ENCODE peak calls at places on chromosomes 12 and 14, in four cellular contexts. One of them, this sample, is unnamed.

GRCh38 chr14:69696633-69697557 is 70.0 kb upstream of the SRSF5 start:
- DNase-seq in NCI-H510A: peak
- DNase-seq in H54: no peak
- DNase-seq in RWPE1: no peak
- DNase-seq in this sample: no peak

GRCh38 chr12:118052324-118053070 is 8.5 kb downstream of the WSB2 start:
- DNase-seq in H54: peak
- DNase-seq in RWPE1: peak
- DNase-seq in NCI-H510A: no peak
- DNase-seq in this sample: no peak

GRCh38 chr12:109606261-109607028 is 32.9 kb downstream of the MVK start:
- DNase-seq in RWPE1: no peak
- DNase-seq in NCI-H510A: no peak
- DNase-seq in H54: no peak
- DNase-seq in this sample: no peak

GRCh38 chr14:51454351-51454750 is 197.4 kb upstream of the FRMD6 start:
- DNase-seq in RWPE1: no peak
- DNase-seq in H54: no peak
- DNase-seq in NCI-H510A: no peak
- DNase-seq in this sample: no peak

GRCh38 chr14:68377459-68377858 is 415.4 kb downstream of the ZFP36L1 start:
- DNase-seq in NCI-H510A: no peak
- DNase-seq in RWPE1: no peak
- DNase-seq in H54: no peak
- DNase-seq in this sample: no peak

GRCh38 chr12:113231275-113232231 is 10.3 kb downstream of the TPCN1 start:
- DNase-seq in H54: no peak
- DNase-seq in NCI-H510A: no peak
- DNase-seq in RWPE1: peak
- DNase-seq in this sample: no peak

GRCh38 chr12:65891987-65892481 is 67.8 kb downstream of the HMGA2 start:
- DNase-seq in NCI-H510A: no peak
- DNase-seq in H54: peak
- DNase-seq in RWPE1: peak
- DNase-seq in this sample: no peak

GRCh38 chr14:102629011-102629444 is 36.6 kb downstream of the RCOR1 start:
- DNase-seq in H54: no peak
- DNase-seq in NCI-H510A: no peak
- DNase-seq in RWPE1: no peak
- DNase-seq in this sample: no peak

GRCh38 chr12:57461326-57461903 is 1.8 kb downstream of the GLI1 start:
- DNase-seq in H54: peak
- DNase-seq in RWPE1: peak
- DNase-seq in NCI-H510A: no peak
- DNase-seq in this sample: no peak

GRCh38 chr14:65915125-65915524 is 502.6 kb downstream of the FUT8 start:
- DNase-seq in RWPE1: no peak
- DNase-seq in H54: no peak
- DNase-seq in NCI-H510A: no peak
- DNase-seq in this sample: no peak

GRCh38 chr14:44795725-44796124 is 166.0 kb downstream of the KLHL28 start:
- DNase-seq in NCI-H510A: no peak
- DNase-seq in RWPE1: peak
- DNase-seq in H54: no peak
- DNase-seq in this sample: no peak

GRCh38 chr12:1162083-1162760 is 171.2 kb downstream of the ERC1 start:
- DNase-seq in RWPE1: no peak
- DNase-seq in H54: no peak
- DNase-seq in NCI-H510A: no peak
- DNase-seq in this sample: no peak

GRCh38 chr12:106097011-106097410 is 41.7 kb downstream of the NUAK1 start:
- DNase-seq in RWPE1: no peak
- DNase-seq in H54: no peak
- DNase-seq in NCI-H510A: no peak
- DNase-seq in this sample: no peak

GRCh38 chr14:93941293-93941910 is 14.3 kb downstream of the FAM181A start:
- DNase-seq in H54: peak
- DNase-seq in RWPE1: peak
- DNase-seq in NCI-H510A: peak
- DNase-seq in this sample: peak

GRCh38 chr14:63205850-63206249 is 1.6 kb downstream of the RHOJ start:
- DNase-seq in RWPE1: no peak
- DNase-seq in NCI-H510A: no peak
- DNase-seq in H54: no peak
- DNase-seq in this sample: no peak

GRCh38 chr14:88195676-88196075 is 127.4 kb downstream of the KCNK10 start:
- DNase-seq in RWPE1: no peak
- DNase-seq in H54: no peak
- DNase-seq in NCI-H510A: no peak
- DNase-seq in this sample: no peak

GRCh38 chr12:55830601-55831406 is 1.4 kb upstream of the DNAJC14 start:
- DNase-seq in H54: no peak
- DNase-seq in NCI-H510A: no peak
- DNase-seq in RWPE1: peak
- DNase-seq in this sample: peak

GRCh38 chr14:74864193-74864592 is 11.8 kb downstream of the PROX2 start:
- DNase-seq in RWPE1: no peak
- DNase-seq in NCI-H510A: no peak
- DNase-seq in H54: no peak
- DNase-seq in this sample: no peak

GRCh38 chr12:124416516-124417395 is 121.9 kb downstream of the RFLNA start:
- DNase-seq in H54: peak
- DNase-seq in RWPE1: no peak
- DNase-seq in NCI-H510A: no peak
- DNase-seq in this sample: no peak

This sample was measured in NCI-H187.